ENCODE peak calls at places on chromosomes 3 and 15, in six cellular contexts. Y, P, N, K, V and E are unnamed samples.

GRCh38 chr15:45307230-45307924 is 55.3 kb downstream of the SLC28A2 start:
- ATAC-seq in K (peak; percentile 63), N (peak; percentile 75), Y (peak; percentile 68), P (no peak), V (no peak), E (peak; percentile 28)

GRCh38 chr3:61638721-61639120 is 77.3 kb downstream of the PTPRG start:
- ATAC-seq in P (no peak), K (no peak), N (no peak), Y (no peak), V (no peak), E (no peak)

GRCh38 chr3:182889948-182890629 is 90.2 kb downstream of the DCUN1D1 start:
- ATAC-seq in N (peak; percentile 78), K (peak; percentile 35), V (peak; percentile 80), Y (peak; percentile 85), P (no peak), E (no peak)

GRCh38 chr3:143328459-143328858 is 208.9 kb downstream of the CHST2 start:
- ATAC-seq in P (no peak), Y (peak; percentile 12), N (no peak), K (no peak), V (no peak), E (no peak)

GRCh38 chr3:108441081-108441507 is 69.3 kb downstream of the MYH15 start:
- ATAC-seq in K (no peak), P (no peak), N (no peak), V (no peak), Y (no peak), E (no peak)

GRCh38 chr3:18419232-18419631 is 5.9 kb downstream of the SATB1 start:
- ATAC-seq in N (peak; percentile 48), Y (peak; percentile 75), K (no peak), P (peak; percentile 82), V (no peak), E (peak; percentile 29)

GRCh38 chr3:111695584-111696213 is 100.6 kb upstream of the ZBED2 start:
- ATAC-seq in N (no peak), K (no peak), V (no peak), P (no peak), Y (peak; percentile 90), E (no peak)

GRCh38 chr3:125585595-125586223 is 9.6 kb downstream of the OSBPL11 start:
- ATAC-seq in K (peak; percentile 86), N (peak; percentile 74), Y (peak; percentile 67), P (no peak), V (peak; percentile 43), E (peak; percentile 69)

GRCh38 chr3:127324913-127325629 is 37.2 kb upstream of the PRR20G start:
- ATAC-seq in Y (no peak), N (no peak), V (no peak), K (no peak), P (no peak), E (no peak)

GRCh38 chr3:17336291-17336690 is 406.1 kb downstream of the TBC1D5 start:
- ATAC-seq in V (no peak), K (no peak), P (no peak), N (peak; percentile 57), Y (no peak), E (no peak)

GRCh38 chr3:43323541-43323940 is 37.2 kb downstream of the SNRK start:
- ATAC-seq in P (no peak), K (no peak), Y (no peak), N (no peak), V (no peak), E (no peak)

GRCh38 chr15:92082217-92082843 is 228.8 kb downstream of the SLCO3A1 start:
- ATAC-seq in K (peak; percentile 83), N (peak; percentile 80), V (peak; percentile 56), Y (peak; percentile 74), P (peak; percentile 72), E (peak; percentile 77)

GRCh38 chr15:29471757-29472156 is 202.1 kb upstream of the NSMCE3 start:
- ATAC-seq in K (no peak), N (no peak), V (no peak), P (no peak), Y (no peak), E (no peak)

GRCh38 chr15:53512029-53512428 is 247.4 kb downstream of the WDR72 start:
- ATAC-seq in P (no peak), V (no peak), N (no peak), Y (no peak), K (peak; percentile 81), E (no peak)

GRCh38 chr3:10248984-10249748 is 907 bp downstream of the TATDN2 start:
- ATAC-seq in P (peak; percentile 27), V (no peak), N (peak; percentile 2), Y (peak; percentile 7), K (peak; percentile 6), E (no peak)

GRCh38 chr3:118942195-118942594 is 92.5 kb downstream of the IGSF11 start:
- ATAC-seq in V (no peak), N (peak; percentile 36), K (no peak), P (no peak), Y (no peak), E (no peak)

GRCh38 chr3:30656624-30657141 is 50.3 kb downstream of the TGFBR2 start:
- ATAC-seq in Y (no peak), N (no peak), K (no peak), V (no peak), P (no peak), E (no peak)

DNA sequence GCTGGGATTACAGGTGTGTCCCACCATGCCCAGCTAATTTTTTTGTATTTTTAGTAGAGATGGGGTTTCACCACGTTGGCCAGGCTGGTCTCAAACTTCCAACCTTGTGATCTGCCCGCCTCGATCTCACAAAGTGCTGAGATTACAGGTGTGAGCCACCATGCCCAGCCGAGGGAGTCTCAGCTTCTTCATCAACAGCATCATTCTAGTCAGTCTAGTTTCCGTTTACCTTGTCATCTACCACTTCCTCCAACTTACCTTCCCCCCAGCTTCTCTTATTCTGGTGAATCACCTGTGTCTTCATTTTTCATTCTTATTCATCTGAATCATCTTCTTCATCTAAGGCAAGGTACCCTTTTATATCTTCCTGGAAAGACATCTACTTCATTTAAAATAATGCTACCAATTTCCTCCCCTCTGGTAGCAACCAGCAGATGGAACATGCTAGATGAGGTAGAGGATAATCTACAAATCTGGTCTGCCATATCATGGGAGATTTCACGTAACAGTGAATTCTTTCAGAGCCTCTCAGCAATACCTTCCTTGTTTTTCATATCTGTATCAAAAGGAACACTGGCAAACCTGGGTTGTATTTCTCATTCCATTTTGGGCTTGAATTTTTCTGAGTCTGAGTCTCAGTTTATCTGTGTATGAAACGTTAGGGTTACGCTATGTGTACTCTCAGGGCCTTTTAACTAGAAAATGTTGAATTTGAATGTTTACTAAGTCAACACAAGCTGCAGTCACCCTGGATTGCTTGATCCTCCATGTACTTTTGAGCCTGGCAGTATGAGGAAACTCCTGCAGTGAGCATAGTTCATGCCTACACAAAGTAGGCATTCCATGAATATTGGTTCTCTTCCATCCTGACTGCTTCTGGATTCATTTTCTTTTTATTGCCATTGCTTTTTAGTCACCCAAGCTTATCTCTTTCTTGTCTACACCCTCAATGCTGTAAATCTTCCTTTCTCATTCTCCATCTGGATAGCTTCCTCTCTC is 16.8 kb downstream of the LPP start:
- ATAC-seq in P (no peak), K (peak; percentile 85), Y (peak; percentile 74), V (no peak), N (no peak), E (no peak)
- H3K4me1 ChIP-seq in P (peaks cover 91% of the 10 kb centered on the region), K (peaks cover 6% of the 10 kb centered on the region), Y (peaks cover 24% of the 10 kb centered on the region), V (peaks cover 14% of the 10 kb centered on the region), N (peaks cover 1% of the 10 kb centered on the region), E (peaks cover 23% of the 10 kb centered on the region)

GRCh38 chr3:185822221-185822956 is 2.5 kb downstream of the IGF2BP2 start:
- ATAC-seq in V (no peak), N (no peak), P (no peak), K (no peak), Y (peak; percentile 1), E (no peak)
- H3K4me1 ChIP-seq in V (peaks cover 14% of the 10 kb centered on the region), N (peaks cover 1% of the 10 kb centered on the region), P (peaks cover 26% of the 10 kb centered on the region), K (no peaks in the 10 kb centered on the region), Y (peaks cover 50% of the 10 kb centered on the region), E (peaks cover 37% of the 10 kb centered on the region)

GRCh38 chr15:55276324-55276723 is 13.3 kb downstream of the RAB27A start:
- ATAC-seq in K (no peak), Y (no peak), V (no peak), P (no peak), N (no peak), E (no peak)

GRCh38 chr15:55279100-55279745 is 10.4 kb downstream of the RAB27A start:
- ATAC-seq in P (no peak), N (no peak), V (no peak), Y (no peak), K (no peak), E (no peak)

GRCh38 chr15:55279746-55280351 is 9.8 kb downstream of the RAB27A start:
- ATAC-seq in K (peak; percentile 63), N (no peak), V (no peak), P (no peak), Y (peak; percentile 84), E (no peak)

GRCh38 chr15:55277715-55278114 is 11.9 kb downstream of the RAB27A start:
- ATAC-seq in K (no peak), Y (no peak), N (no peak), P (no peak), V (no peak), E (no peak)

DNA sequence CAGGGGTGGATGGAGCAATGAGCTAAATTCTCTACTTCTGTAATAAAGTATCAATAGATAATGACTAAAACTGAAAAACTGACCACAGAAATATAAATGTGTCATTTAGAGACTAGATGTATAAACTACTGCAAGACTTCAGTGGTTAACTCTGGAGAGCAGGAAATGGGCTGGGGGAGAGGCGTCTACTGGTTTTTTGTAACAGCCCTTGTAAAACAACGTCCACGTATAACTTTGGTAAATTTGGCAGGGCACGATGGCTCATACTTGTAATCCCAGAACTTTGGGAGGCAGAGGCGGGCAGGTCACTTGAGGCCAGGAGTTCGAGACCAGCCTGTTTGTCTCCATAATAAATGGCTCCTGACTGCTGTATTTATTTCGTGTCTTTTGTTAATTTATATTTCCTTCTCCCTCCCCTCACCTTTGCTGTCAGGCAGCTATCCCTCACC is 12.5 kb downstream of the RAB27A start:
- ATAC-seq in N (no peak), V (no peak), P (no peak), Y (no peak), K (no peak), E (no peak)
- H3K4me1 ChIP-seq in N (peaks cover 3% of the 10 kb centered on the region), V (peaks cover 39% of the 10 kb centered on the region), P (peaks cover 10% of the 10 kb centered on the region), Y (peaks cover 16% of the 10 kb centered on the region), K (no peaks in the 10 kb centered on the region), E (no peaks in the 10 kb centered on the region)

DNA sequence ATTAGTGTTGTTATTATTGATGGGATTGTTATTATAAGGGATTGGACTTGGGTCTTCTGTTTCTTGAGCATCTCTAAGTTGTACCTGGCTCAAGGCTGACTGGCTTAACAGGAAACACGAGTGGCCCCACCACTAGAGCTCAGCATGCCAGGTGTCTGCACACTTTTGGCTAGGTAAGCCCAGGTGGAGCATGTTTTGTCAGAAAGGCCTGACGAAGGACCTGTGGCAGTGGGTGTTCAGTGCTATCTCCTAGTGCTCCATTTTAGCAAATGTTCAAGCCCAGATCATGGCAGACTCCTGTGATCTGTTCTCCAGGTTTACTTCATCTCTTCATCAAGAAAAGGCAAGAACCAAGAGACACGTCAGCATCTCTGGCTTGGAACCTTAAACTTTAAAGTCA is 3.4 kb downstream of the MAP2K5 start:
- ATAC-seq in N (no peak), K (no peak), Y (no peak), P (no peak), V (no peak), E (no peak)
- H3K4me1 ChIP-seq in N (peaks cover 5% of the 10 kb centered on the region), K (peaks cover 4% of the 10 kb centered on the region), Y (peaks cover 13% of the 10 kb centered on the region), P (peaks cover 41% of the 10 kb centered on the region), V (peaks cover 36% of the 10 kb centered on the region), E (no peaks in the 10 kb centered on the region)